ENCODE peak calls at places on chromosomes 13 and 19, in nine cellular contexts. A is activated CD8-positive, alpha-beta memory T cell treated with anti-CD3 and anti-CD28 coated beads, Interleukin-2, amount 10 ng/mL, durations not matched to agents 7 days and 5 days; T is naive B cell; X is naive thymus-derived CD4-positive, alpha-beta T cell; W is activated T-cell treated with anti-CD3 and anti-CD28 coated beads, Interleukin-2, amount 50 U/mL, for 72 hours; R is T-cell; Z is activated naive CD8-positive, alpha-beta T cell treated with anti-CD3 and anti-CD28 coated beads, Interleukin-2, amount 50 U/mL, for 24 hours; L is left cardiac atrium; I is heart right ventricle. P is an unnamed sample.

GRCh38 chr19:15123900-15124299 is 16.7 kb downstream of the SYDE1 start:
- ATAC-seq in A (no peak), T (no peak), X (no peak), W (no peak), R (no peak), Z (no peak), L (peak; percentile 55), I (peak; percentile 64), P (no peak)

GRCh38 chr13:94613051-94613450 is 11.4 kb downstream of the GPR180 start:
- ATAC-seq in A (no peak), T (no peak), X (no peak), W (no peak), R (no peak), Z (no peak), L (no peak), I (no peak), P (no peak)

GRCh38 chr13:57408312-57408711 is 223.2 kb upstream of the PCDH17 start:
- ATAC-seq in A (no peak), T (no peak), X (no peak), W (no peak), R (no peak), Z (no peak), L (no peak), I (no peak), P (no peak)

GRCh38 chr13:28638756-28639155 is 20.2 kb upstream of the POMP start:
- ATAC-seq in A (no peak), T (no peak), X (no peak), W (no peak), R (no peak), Z (no peak), L (no peak), I (no peak), P (no peak)

GRCh38 chr13:32861304-32861703 is 154.9 kb upstream of the KL start:
- ATAC-seq in A (no peak), T (no peak), X (no peak), W (no peak), R (no peak), Z (no peak), L (no peak), I (no peak), P (no peak)

GRCh38 chr13:30071890-30072817 is 221.7 kb upstream of the UBL3 start:
- ATAC-seq in A (no peak), T (no peak), X (no peak), W (no peak), R (no peak), Z (no peak), L (no peak), I (no peak), P (no peak)

GRCh38 chr13:93559718-93560117 is 333.1 kb downstream of the GPC6 start:
- ATAC-seq in A (no peak), T (no peak), X (no peak), W (no peak), R (no peak), Z (no peak), L (no peak), I (no peak), P (no peak)

GRCh38 chr13:92626274-92626673 is 600.3 kb upstream of the GPC6 start:
- ATAC-seq in A (no peak), T (no peak), X (no peak), W (no peak), R (no peak), Z (no peak), L (no peak), I (no peak), P (no peak)

GRCh38 chr19:16226878-16227836 is 29.4 kb downstream of the AP1M1 start:
- ATAC-seq in A (no peak), T (no peak), X (no peak), W (no peak), R (no peak), Z (peak; percentile 29), L (no peak), I (no peak), P (no peak)

GRCh38 chr13:21522847-21523246 is 63.7 kb upstream of the ZDHHC20 start:
- ATAC-seq in A (no peak), T (no peak), X (no peak), W (no peak), R (no peak), Z (no peak), L (no peak), I (no peak), P (no peak)

GRCh38 chr19:53980553-53981407 is 10.7 kb upstream of the CACNG6 start:
- ATAC-seq in A (no peak), T (no peak), X (no peak), W (no peak), R (no peak), Z (no peak), L (peak; percentile 28), I (no peak), P (no peak)

GRCh38 chr13:39496487-39496998 is 106.5 kb downstream of the LHFPL6 start:
- ATAC-seq in A (no peak), T (no peak), X (no peak), W (no peak), R (no peak), Z (no peak), L (no peak), I (no peak), P (no peak)

GRCh38 chr13:46595136-46595917 is 42.4 kb downstream of the LRCH1 start:
- ATAC-seq in A (no peak), T (peak; percentile 92), X (no peak), W (no peak), R (no peak), Z (no peak), L (peak; percentile 80), I (peak; percentile 39), P (no peak)

GRCh38 chr13:98195054-98195791 is 18.2 kb upstream of the RNF113B start:
- ATAC-seq in A (no peak), T (no peak), X (no peak), W (no peak), R (no peak), Z (no peak), L (no peak), I (no peak), P (no peak)

GRCh38 chr19:21210037-21210621 is 68.3 kb downstream of the ZNF431 start:
- ATAC-seq in A (no peak), T (no peak), X (no peak), W (no peak), R (no peak), Z (no peak), L (no peak), I (no peak), P (no peak)

GRCh38 chr13:53090507-53090906 is 61.9 kb downstream of the OLFM4 start:
- ATAC-seq in A (no peak), T (no peak), X (no peak), W (no peak), R (no peak), Z (no peak), L (no peak), I (no peak), P (no peak)

GRCh38 chr13:97653741-97654140 is 219.8 kb downstream of the RAP2A start:
- ATAC-seq in A (no peak), T (no peak), X (no peak), W (no peak), R (no peak), Z (no peak), L (no peak), I (no peak), P (no peak)

GRCh38 chr19:52527954-52528326 is 472 bp downstream of the ZNF808 start:
- ATAC-seq in A (peak; percentile 16), T (peak; percentile 2), X (peak; percentile 1), W (peak; percentile 1), R (peak; percentile 13), Z (no peak), L (peak; percentile 48), I (peak; percentile 30), P (no peak)

GRCh38 chr19:289651-290538 is 1.3 kb downstream of the PLPP2 start:
- ATAC-seq in A (peak; percentile 71), T (peak; percentile 21), X (peak; percentile 57), W (peak; percentile 75), R (peak; percentile 50), Z (peak; percentile 73), L (peak; percentile 57), I (no peak), P (peak; percentile 85)

GRCh38 chr19:4579389-4579788 is 19.9 kb upstream of the SEMA6B start:
- ATAC-seq in A (no peak), T (no peak), X (no peak), W (no peak), R (no peak), Z (no peak), L (no peak), I (no peak), P (no peak)

GRCh38 chr19:58326501-58326913 is 287 bp upstream of the ZSCAN22 start:
- ATAC-seq in A (peak; percentile 50), T (peak; percentile 20), X (peak; percentile 53), W (peak; percentile 28), R (peak; percentile 57), Z (peak; percentile 33), L (peak; percentile 21), I (no peak), P (peak; percentile 31)

GRCh38 chr19:53157601-53158000 is 1.3 kb downstream of the ZNF347 start:
- ATAC-seq in A (no peak), T (no peak), X (no peak), W (no peak), R (no peak), Z (no peak), L (peak; percentile 41), I (no peak), P (no peak)

GRCh38 chr13:114119196-114119595 is 13.2 kb downstream of the RASA3 start:
- ATAC-seq in A (no peak), T (no peak), X (no peak), W (no peak), R (no peak), Z (no peak), L (peak; percentile 81), I (peak; percentile 72), P (no peak)

GRCh38 chr19:28504139-28504538 is 708.8 kb downstream of the UQCRFS1 start:
- ATAC-seq in A (no peak), T (no peak), X (peak; percentile 44), W (no peak), R (no peak), Z (no peak), L (peak; percentile 38), I (peak; percentile 47), P (no peak)

GRCh38 chr13:110872768-110873638 is 41.9 kb downstream of the ANKRD10 start:
- ATAC-seq in A (no peak), T (no peak), X (no peak), W (no peak), R (no peak), Z (no peak), L (no peak), I (no peak), P (no peak)

GRCh38 chr13:81487151-81487550 is 1146.2 kb upstream of the SPRY2 start:
- ATAC-seq in A (no peak), T (no peak), X (no peak), W (no peak), R (no peak), Z (no peak), L (no peak), I (no peak), P (no peak)

GRCh38 chr13:72341904-72342303 is 385.5 kb downstream of the MZT1 start:
- ATAC-seq in A (no peak), T (no peak), X (no peak), W (no peak), R (no peak), Z (no peak), L (no peak), I (no peak), P (no peak)

GRCh38 chr13:48255954-48256353 is 22.9 kb downstream of the ITM2B start:
- ATAC-seq in A (no peak), T (no peak), X (no peak), W (peak; percentile 47), R (no peak), Z (peak; percentile 71), L (no peak), I (no peak), P (peak; percentile 37)

GRCh38 chr19:50836543-50837195 is 3.3 kb upstream of the KLK15 start:
- ATAC-seq in A (no peak), T (no peak), X (no peak), W (peak; percentile 3), R (no peak), Z (no peak), L (peak; percentile 5), I (peak; percentile 10), P (no peak)

GRCh38 chr19:40576585-40577451 is at the start of gene SHKBP1:
- ATAC-seq in A (peak; percentile 100), T (peak; percentile 99), X (peak; percentile 97), W (peak; percentile 100), R (peak; percentile 99), Z (peak; percentile 100), L (peak; percentile 99), I (peak; percentile 99), P (peak; percentile 100)

GRCh38 chr19:48381178-48381950 is 10.0 kb downstream of the KDELR1 start:
- ATAC-seq in A (no peak), T (no peak), X (no peak), W (no peak), R (no peak), Z (no peak), L (no peak), I (no peak), P (no peak)